ENCODE peak calls at places on chromosomes 12 and 14, in five cellular contexts. A is stimulated activated CD8-positive, alpha-beta memory T cell treated with anti-CD3 and anti-CD28 coated beads, Interleukin-12 subunit alpha, Interleukin-12 subunit beta, amount 100 ng/mL, for 1 hour; U is type B pancreatic cell; L is NCI-H774; P is fibroblast of pulmonary artery. T is an unnamed sample.

GRCh38 chr12:91901675-91902074 is 244.0 kb downstream of the BTG1 start:
- DNase-seq in U (no peak), A (no peak), P (no peak), L (no peak), T (no peak)

GRCh38 chr12:15180325-15180724 is 40.9 kb downstream of the RERG start:
- DNase-seq in A (no peak), P (no peak), L (no peak), U (no peak), T (no peak)

GRCh38 chr14:70359076-70359424 is 433 bp downstream of the COX16 start:
- DNase-seq in U (no peak), A (no peak), L (no peak), P (no peak), T (no peak)

GRCh38 chr14:102594514-102595175 is 2.2 kb downstream of the RCOR1 start:
- DNase-seq in U (no peak), A (peak; percentile 31), P (peak; percentile 73), L (peak; percentile 30), T (no peak)

GRCh38 chr14:104333903-104334811 is 195.8 kb downstream of the KIF26A start:
- DNase-seq in U (no peak), A (no peak), P (no peak), L (no peak), T (no peak)

GRCh38 chr12:87758271-87758670 is 270.9 kb downstream of the C12orf50 start:
- DNase-seq in A (no peak), P (no peak), U (no peak), L (no peak), T (no peak)

GRCh38 chr12:122350444-122350843 is 72.0 kb downstream of the CLIP1 start:
- DNase-seq in L (no peak), U (no peak), P (peak; percentile 80), A (no peak), T (no peak)

GRCh38 chr12:110688446-110689001 is 391 bp downstream of the HVCN1 start:
- DNase-seq in A (no peak), U (no peak), L (no peak), P (no peak), T (no peak)

GRCh38 chr14:104283197-104284106 is 145.1 kb downstream of the KIF26A start:
- DNase-seq in P (no peak), L (no peak), A (no peak), U (no peak), T (no peak)

GRCh38 chr12:88520436-88520820 is 59.8 kb downstream of the KITLG start:
- DNase-seq in U (no peak), P (peak; percentile 24), A (no peak), L (no peak), T (no peak)

GRCh38 chr12:96780330-96780729 is 126.7 kb upstream of the NEDD1 start:
- DNase-seq in P (no peak), L (no peak), U (no peak), A (no peak), T (no peak)

GRCh38 chr14:50762001-50762930 is 68.7 kb downstream of the NIN start:
- DNase-seq in U (no peak), A (no peak), P (peak; percentile 42), L (no peak), T (no peak)

GRCh38 chr12:106978035-106978800 is 8.7 kb downstream of the MTERF2 start:
- DNase-seq in L (peak; percentile 53), U (no peak), A (no peak), P (peak; percentile 63), T (no peak)

GRCh38 chr14:76261371-76261811 is 109.7 kb downstream of the GPATCH2L start:
- DNase-seq in A (no peak), L (no peak), P (peak; percentile 5), U (peak; percentile 25), T (no peak)

GRCh38 chr14:35402323-35403084 is 2.0 kb downstream of the NFKBIA start:
- DNase-seq in P (peak; percentile 29), A (peak; percentile 19), L (no peak), U (no peak), T (no peak)

GRCh38 chr12:93813972-93814821 is 137.0 kb downstream of the CRADD start:
- DNase-seq in U (no peak), A (no peak), P (peak; percentile 98), L (no peak), T (no peak)

GRCh38 chr12:15599266-15600037 is 189.7 kb downstream of the EPS8 start:
- DNase-seq in L (no peak), P (peak; percentile 97), A (no peak), U (no peak), T (no peak)

GRCh38 chr12:112309797-112310196 is 72.4 kb downstream of the HECTD4 start:
- DNase-seq in P (no peak), U (no peak), A (no peak), L (no peak), T (no peak)

GRCh38 chr14:72024043-72024407 is 91.8 kb downstream of the RGS6 start:
- DNase-seq in P (peak; percentile 19), L (peak; percentile 25), U (no peak), A (peak; percentile 5), T (no peak)

GRCh38 chr12:110048242-110049027 is at the start of gene C12orf76:
- DNase-seq in L (peak; percentile 98), P (peak; percentile 99), U (peak; percentile 88), A (peak; percentile 84), T (peak; percentile 93)

GRCh38 chr14:20455355-20456300 is 602 bp downstream of the APEX1 start:
- DNase-seq in L (no peak), A (peak; percentile 8), U (no peak), P (peak; percentile 90), T (no peak)

GRCh38 chr14:68627868-68628604 is 164.8 kb downstream of the ZFP36L1 start:
- DNase-seq in L (no peak), U (peak; percentile 83), A (peak; percentile 42), P (no peak), T (peak; percentile 86)

GRCh38 chr14:73712540-73713141 is 1.5 kb downstream of the PNMA1 start:
- DNase-seq in L (no peak), U (no peak), P (no peak), A (no peak), T (no peak)

GRCh38 chr12:87253157-87253556 is 776.0 kb downstream of the C12orf50 start:
- DNase-seq in A (no peak), U (no peak), P (no peak), L (no peak), T (no peak)

GRCh38 chr12:118103601-118104382 is at the start of gene VSIG10:
- DNase-seq in U (peak; percentile 73), P (peak; percentile 62), L (peak; percentile 89), A (no peak), T (no peak)

GRCh38 chr12:9697619-9698018 is 28.1 kb downstream of the CLEC2D start:
- DNase-seq in P (no peak), A (no peak), L (no peak), U (no peak), T (no peak)